ENCODE peak calls at places on chromosomes 5 and 9, in eight cellular contexts. Q is endothelial cell; O is uterus; W is CD8-positive, alpha-beta T cell; M is T follicular helper cell; C is ELR; L is stimulated activated naive CD4-positive, alpha-beta T cell; P is RWPE1. D is an unnamed sample.

GRCh38 chr5:89457411-89458329 is 574.7 kb upstream of the MEF2C start:
- DNase-seq in Q (no peak), O (peak; percentile 29), C (peak; percentile 30), P (peak; percentile 57), W (no peak), L (no peak), M (no peak), D (no peak)

GRCh38 chr9:19130436-19130835 is 3.1 kb upstream of the PLIN2 start:
- DNase-seq in P (no peak), Q (no peak), M (no peak), O (no peak), C (peak; percentile 20), W (no peak), L (no peak), D (no peak)

GRCh38 chr5:37506722-37507121 is 127.6 kb downstream of the WDR70 start:
- DNase-seq in C (no peak), O (no peak), P (no peak), W (no peak), L (no peak), Q (no peak), M (no peak), D (no peak)

GRCh38 chr9:116087751-116088194 is 65.8 kb upstream of the PAPPA start:
- DNase-seq in W (no peak), L (no peak), P (peak; percentile 46), O (no peak), C (peak; percentile 77), Q (no peak), M (no peak), D (no peak)

GRCh38 chr9:121299467-121300282 is 31.7 kb downstream of the GSN start:
- DNase-seq in O (peak; percentile 76), W (no peak), L (no peak), P (peak; percentile 47), Q (peak; percentile 38), C (peak; percentile 41), M (no peak), D (no peak)

GRCh38 chr5:141914154-141914743 is 9.4 kb upstream of the DELE1 start:
- DNase-seq in P (no peak), Q (peak; percentile 59), C (peak; percentile 56), L (no peak), O (peak; percentile 37), W (no peak), M (no peak), D (no peak)

GRCh38 chr5:177403194-177403825 is 2.8 kb upstream of the PFN3 start:
- DNase-seq in Q (no peak), L (peak; percentile 58), O (no peak), M (peak; percentile 52), C (peak; percentile 38), P (peak; percentile 69), W (peak; percentile 30), D (no peak)

GRCh38 chr5:150441813-150442698 is 7.5 kb downstream of the RPS14 start:
- DNase-seq in O (no peak), M (no peak), C (no peak), P (no peak), L (no peak), W (no peak), Q (no peak), D (no peak)

GRCh38 chr5:73388371-73388684 is 60.2 kb downstream of the FOXD1 start:
- DNase-seq in Q (no peak), L (no peak), C (peak; percentile 48), P (no peak), W (no peak), O (no peak), M (no peak), D (no peak)